ENCODE peak calls at places on chromosome 7, in four cellular contexts. G is cerebellar cortex, O is HEK293T, W is GM06990. Z is an unnamed sample.

GRCh38 chr7:101942603-101943210 is 125.3 kb downstream of the CUX1 start:
- DNase-seq in O (no peak), W (no peak), G (no peak), Z (no peak)

GRCh38 chr7:136585954-136586670 is 282.3 kb upstream of the CHRM2 start:
- DNase-seq in O (no peak), W (no peak), G (no peak), Z (no peak)

GRCh38 chr7:876972-877311 is 588 bp downstream of the GET4 start:
- DNase-seq in G (no peak), W (no peak), O (no peak), Z (no peak)

GRCh38 chr7:159113056-159113455 is 31.6 kb downstream of the VIPR2 start:
- DNase-seq in W (no peak), O (no peak), G (no peak), Z (no peak)

GRCh38 chr7:93902777-93903423 is 3.5 kb upstream of the GNGT1 start:
- DNase-seq in W (no peak), O (peak), G (peak), Z (no peak)

GRCh38 chr7:155457544-155458316 is at the start of gene EN2:
- DNase-seq in W (no peak), G (no peak), O (peak), Z (no peak)

GRCh38 chr7:151261534-151261933 is 13.0 kb upstream of the SMARCD3 start:
- DNase-seq in O (no peak), W (no peak), G (no peak), Z (no peak)

GRCh38 chr7:28408974-28409715 is 3.2 kb upstream of the CREB5 start:
- DNase-seq in W (peak), O (peak), G (peak), Z (peak)

GRCh38 chr7:116601426-116601825 is 70.6 kb upstream of the MET start:
- DNase-seq in O (no peak), G (no peak), W (no peak), Z (no peak)

GRCh38 chr7:1611708-1612241 is 41.9 kb upstream of the PSMG3 start:
- DNase-seq in O (no peak), G (peak), W (no peak), Z (peak)

GRCh38 chr7:127532736-127533135 is 52.7 kb downstream of the GCC1 start:
- DNase-seq in W (no peak), O (no peak), G (no peak), Z (no peak)

GRCh38 chr7:118473271-118473670 is 248.8 kb downstream of the ANKRD7 start:
- DNase-seq in W (no peak), G (peak), O (no peak), Z (no peak)

GRCh38 chr7:108613147-108613948 is 43.7 kb downstream of the DNAJB9 start:
- DNase-seq in G (peak), O (peak), W (no peak), Z (no peak)

GRCh38 chr7:36755484-36755883 is 31.2 kb upstream of the AOAH start:
- DNase-seq in W (no peak), G (no peak), O (no peak), Z (no peak)

GRCh38 chr7:145497911-145498525 is 618.6 kb upstream of the CNTNAP2 start:
- DNase-seq in W (no peak), O (no peak), G (no peak), Z (no peak)

GRCh38 chr7:39073432-39073831 is 95.7 kb downstream of the POU6F2 start:
- DNase-seq in O (peak), G (no peak), W (no peak), Z (no peak)

GRCh38 chr7:79272066-79272669 is 181.3 kb downstream of the MAGI2 start:
- DNase-seq in W (no peak), G (no peak), O (peak), Z (no peak)

GRCh38 chr7:35254496-35255416 is 856 bp upstream of the TBX20 start:
- DNase-seq in O (no peak), W (no peak), G (no peak), Z (no peak)

GRCh38 chr7:9240016-9240415 is 806.6 kb downstream of the NXPH1 start:
- DNase-seq in W (no peak), G (no peak), O (no peak), Z (no peak)

GRCh38 chr7:37320140-37320839 is 128.4 kb downstream of the ELMO1 start:
- DNase-seq in O (no peak), G (no peak), W (no peak), Z (no peak)

GRCh38 chr7:27148031-27148775 is 629 bp upstream of the HOXA6 start:
- DNase-seq in W (no peak), O (no peak), G (no peak), Z (no peak)

GRCh38 chr7:93316730-93317129 is 84.6 kb downstream of the VPS50 start:
- DNase-seq in W (no peak), O (no peak), G (no peak), Z (no peak)

GRCh38 chr7:16916733-16917132 is 35.0 kb upstream of the AGR3 start:
- DNase-seq in W (no peak), O (no peak), G (no peak), Z (no peak)

GRCh38 chr7:83410989-83411591 is 237.8 kb downstream of the SEMA3E start:
- DNase-seq in G (peak), W (no peak), O (peak), Z (no peak)

GRCh38 chr7:116169060-116169459 is 41.3 kb upstream of the TES start:
- DNase-seq in G (no peak), W (no peak), O (no peak), Z (no peak)

GRCh38 chr7:117402109-117402508 is 25.2 kb downstream of the ASZ1 start:
- DNase-seq in G (no peak), W (no peak), O (no peak), Z (no peak)

GRCh38 chr7:77415474-77415821 is 701 bp downstream of the GSAP start:
- DNase-seq in G (no peak), O (no peak), W (peak), Z (no peak)

GRCh38 chr7:81925530-81925929 is 155.7 kb upstream of the HGF start:
- DNase-seq in O (no peak), G (no peak), W (peak), Z (no peak)

GRCh38 chr7:92797693-92798092 is 38.7 kb downstream of the CDK6 start:
- DNase-seq in W (no peak), G (no peak), O (no peak), Z (no peak)

GRCh38 chr7:130232209-130232608 is 24.5 kb downstream of the SSMEM1 start:
- DNase-seq in W (no peak), G (no peak), O (no peak), Z (no peak)

GRCh38 chr7:96991850-96992623 is 13.3 kb upstream of the DLX6 start:
- DNase-seq in O (no peak), W (no peak), G (no peak), Z (no peak)

GRCh38 chr7:45138433-45139267 is 18.9 kb upstream of the RAMP3 start:
- DNase-seq in G (no peak), O (no peak), W (no peak), Z (no peak)

GRCh38 chr7:1940402-1940786 is 270.3 kb downstream of the ELFN1 start:
- DNase-seq in G (no peak), W (peak), O (no peak), Z (no peak)